ENCODE peak calls at places on chromosomes 16 and 17, in seven cellular contexts. W is fibroblast of the aortic adventitia, K is nucleus accumbens, Q is cortex of kidney, A is IMR-90, H is EL, Y is hypothalamus. I is an unnamed sample.

GRCh38 chr17:45836047-45837044 is 8.3 kb upstream of the SPPL2C start:
- DNase-seq in H (no peak), A (no peak), Q (no peak), K (no peak), W (no peak), Y (no peak), I (no peak)

GRCh38 chr16:70473446-70474319 is 19.3 kb downstream of the FCSK start:
- DNase-seq in K (no peak), A (no peak), W (no peak), Q (no peak), H (no peak), Y (no peak), I (no peak)

GRCh38 chr16:1913327-1914083 is 4.7 kb downstream of the HS3ST6 start:
- DNase-seq in Q (no peak), H (no peak), Y (no peak), W (no peak), K (no peak), A (no peak), I (no peak)

GRCh38 chr17:79612468-79613194 is 1.8 kb upstream of the RBFOX3 start:
- DNase-seq in W (peak), Y (no peak), K (peak), Q (no peak), H (peak), A (peak), I (no peak)

GRCh38 chr17:83109793-83110645 is 30.6 kb downstream of the METRNL start:
- DNase-seq in Q (no peak), H (peak), A (peak), K (no peak), W (peak), Y (no peak), I (no peak)

GRCh38 chr17:45681706-45682105 is 102.4 kb upstream of the CRHR1 start:
- DNase-seq in H (no peak), W (no peak), K (no peak), A (no peak), Q (no peak), Y (no peak), I (no peak)

GRCh38 chr16:1363501-1364041 is 11.8 kb downstream of the GNPTG start:
- DNase-seq in K (no peak), A (peak), W (peak), H (no peak), Y (no peak), Q (no peak), I (no peak)

GRCh38 chr16:72877374-72878028 is 170.4 kb downstream of the ZFHX3 start:
- DNase-seq in W (peak), Q (no peak), Y (no peak), K (no peak), H (peak), A (peak), I (no peak)

GRCh38 chr16:35506018-35506897 is 2046.8 kb downstream of the TP53TG3F start:
- DNase-seq in A (no peak), H (no peak), W (no peak), Q (no peak), Y (no peak), K (no peak), I (no peak)

GRCh38 chr17:36851230-36851629 is 86.0 kb upstream of the LHX1 start:
- DNase-seq in Q (no peak), Y (no peak), H (peak), A (peak), W (no peak), K (no peak), I (no peak)

GRCh38 chr17:4247981-4248388 is 15.8 kb downstream of the ANKFY1 start:
- DNase-seq in A (no peak), W (no peak), H (peak), Q (no peak), Y (no peak), K (no peak), I (no peak)

GRCh38 chr17:54967621-54968258 is 714 bp downstream of the COX11 start:
- DNase-seq in H (peak), Q (no peak), K (no peak), Y (no peak), W (peak), A (peak), I (no peak)

GRCh38 chr17:39001703-39002637 is 34.8 kb upstream of the FBXO47 start:
- DNase-seq in W (peak), Q (no peak), Y (no peak), A (peak), K (no peak), H (peak), I (no peak)

GRCh38 chr17:32570081-32570396 is 83.2 kb downstream of the CDK5R1 start:
- DNase-seq in A (no peak), H (no peak), W (no peak), Q (no peak), K (no peak), Y (no peak), I (no peak)

GRCh38 chr17:68057531-68057952 is 22.0 kb downstream of the KPNA2 start:
- DNase-seq in Q (no peak), H (peak), Y (no peak), K (no peak), W (peak), A (peak), I (no peak)

GRCh38 chr16:86343733-86344585 is 166.4 kb upstream of the FOXF1 start:
- DNase-seq in K (no peak), H (no peak), W (peak), A (peak), Y (no peak), Q (no peak), I (no peak)

GRCh38 chr16:57315401-57315800 is 30.9 kb upstream of the PLLP start:
- DNase-seq in W (no peak), H (no peak), A (no peak), K (no peak), Y (no peak), Q (no peak), I (no peak)

GRCh38 chr16:4110065-4110464 is 6.2 kb downstream of the ADCY9 start:
- DNase-seq in Q (no peak), A (no peak), K (no peak), Y (no peak), W (no peak), H (no peak), I (no peak)

GRCh38 chr17:76659928-76660614 is 16.5 kb upstream of the ST6GALNAC1 start:
- DNase-seq in Y (no peak), H (no peak), Q (no peak), A (no peak), K (no peak), W (peak), I (no peak)

GRCh38 chr17:57044976-57045867 is 39.8 kb upstream of the AKAP1 start:
- DNase-seq in H (no peak), W (no peak), Q (no peak), Y (no peak), K (no peak), A (no peak), I (no peak)

GRCh38 chr16:47162670-47163420 is 19.1 kb upstream of the NETO2 start:
- DNase-seq in A (peak), Y (no peak), K (no peak), W (peak), Q (no peak), H (no peak), I (no peak)

GRCh38 chr17:850828-851759 is 68.9 kb downstream of the MRM3 start:
- DNase-seq in A (peak), W (peak), H (peak), K (no peak), Q (no peak), Y (no peak), I (no peak)

GRCh38 chr16:79698341-79698753 is 97.8 kb upstream of the MAF start:
- DNase-seq in Y (no peak), W (peak), Q (no peak), H (peak), A (peak), K (no peak), I (no peak)

GRCh38 chr16:1771072-1771863 is at the start of gene NME3:
- DNase-seq in Q (no peak), A (peak), Y (peak), K (peak), W (peak), H (peak), I (peak)

GRCh38 chr17:66437466-66438026 is 135.1 kb downstream of the PRKCA start:
- DNase-seq in H (no peak), Y (no peak), A (no peak), Q (no peak), K (no peak), W (peak), I (no peak)

GRCh38 chr16:22325598-22326368 is 28.6 kb downstream of the POLR3E start:
- DNase-seq in W (no peak), Y (no peak), Q (no peak), H (no peak), A (no peak), K (no peak), I (no peak)

I was measured in hippocampal formation.